ENCODE peak calls at places on chromosomes 13 and 19, in nine cellular contexts. X, W, N, J, I, G, T, E and Y are unnamed samples.

GRCh38 chr13:80695841-80696240 is 354.9 kb upstream of the SPRY2 start:
- DNase-seq in I (no peak), T (no peak), G (no peak), W (no peak), X (no peak), E (no peak), J (no peak), N (no peak), Y (no peak)

GRCh38 chr19:39845621-39846175 is 481 bp downstream of the FBL start:
- DNase-seq in G (no peak), T (no peak), I (peak; percentile 54), X (no peak), J (no peak), W (no peak), E (peak; percentile 35), N (no peak), Y (no peak)

GRCh38 chr13:78382946-78383542 is 220.3 kb downstream of the POU4F1 start:
- DNase-seq in E (no peak), G (no peak), X (no peak), W (no peak), T (no peak), N (no peak), J (peak; percentile 28), I (no peak), Y (no peak)

GRCh38 chr19:36605101-36605838 is at the start of gene ZNF382:
- DNase-seq in G (peak; percentile 63), I (peak; percentile 36), J (peak; percentile 10), W (peak; percentile 82), T (peak; percentile 86), X (peak; percentile 3), E (peak; percentile 85), N (peak; percentile 41), Y (no peak)

GRCh38 chr13:110644892-110645521 is 29.7 kb downstream of the NAXD start:
- DNase-seq in J (peak; percentile 86), N (peak; percentile 55), T (peak; percentile 42), W (peak; percentile 58), I (no peak), X (peak; percentile 71), E (peak; percentile 56), G (no peak), Y (no peak)

GRCh38 chr13:106533940-106534843 is 1.3 kb downstream of the EFNB2 start:
- DNase-seq in J (no peak), T (peak; percentile 22), N (peak; percentile 63), W (peak; percentile 60), I (no peak), X (peak; percentile 28), G (no peak), E (peak; percentile 61), Y (no peak)

GRCh38 chr19:56995298-56995697 is 124.5 kb upstream of the USP29 start:
- DNase-seq in N (no peak), G (peak; percentile 58), I (no peak), T (no peak), W (no peak), X (no peak), J (no peak), E (no peak), Y (no peak)

GRCh38 chr13:75818181-75819110 is 182.3 kb downstream of the LMO7 start:
- DNase-seq in T (no peak), X (no peak), N (no peak), E (no peak), J (no peak), W (no peak), G (no peak), I (no peak), Y (no peak)

GRCh38 chr19:28667348-28667977 is 545.5 kb downstream of the UQCRFS1 start:
- DNase-seq in G (no peak), E (no peak), I (no peak), W (no peak), X (no peak), J (no peak), N (no peak), T (no peak), Y (no peak)

GRCh38 chr19:33679696-33680095 is 57.9 kb downstream of the CHST8 start:
- DNase-seq in J (no peak), X (no peak), T (no peak), G (no peak), W (no peak), N (no peak), I (no peak), E (no peak), Y (no peak)

GRCh38 chr19:49574206-49574755 is 6.1 kb downstream of the NOSIP start:
- DNase-seq in W (no peak), N (no peak), I (no peak), E (no peak), X (no peak), G (no peak), T (no peak), J (no peak), Y (no peak)

GRCh38 chr13:66635526-66635925 is 594.6 kb downstream of the PCDH9 start:
- DNase-seq in I (peak; percentile 63), G (no peak), E (no peak), J (no peak), N (peak; percentile 93), T (no peak), W (no peak), X (peak; percentile 86), Y (peak; percentile 60)

GRCh38 chr13:48993150-48993549 is 17.4 kb downstream of the FNDC3A start:
- DNase-seq in G (no peak), N (no peak), W (no peak), X (no peak), T (no peak), J (no peak), E (no peak), I (no peak), Y (no peak)

GRCh38 chr19:14394167-14394566 is 12.9 kb downstream of the ADGRE5 start:
- DNase-seq in G (no peak), E (no peak), X (no peak), I (no peak), N (no peak), J (no peak), W (no peak), T (no peak), Y (no peak)

GRCh38 chr13:24223341-24224231 is 63.1 kb downstream of the SPATA13 start:
- DNase-seq in E (no peak), G (no peak), X (no peak), W (no peak), N (no peak), T (peak; percentile 25), J (no peak), I (no peak), Y (no peak)

GRCh38 chr19:34269968-34270621 is 15.7 kb downstream of the GARRE1 start:
- DNase-seq in N (peak; percentile 66), T (peak; percentile 71), I (peak; percentile 61), J (no peak), W (peak; percentile 52), G (peak; percentile 46), X (peak; percentile 87), E (peak; percentile 85), Y (no peak)

GRCh38 chr19:18743281-18743825 is 47.8 kb downstream of the COMP start:
- DNase-seq in T (no peak), W (no peak), N (peak; percentile 76), J (no peak), E (no peak), G (no peak), X (no peak), I (no peak), Y (no peak)

GRCh38 chr13:28955264-28955966 is 135.3 kb downstream of the MTUS2 start:
- DNase-seq in N (no peak), J (no peak), T (no peak), W (no peak), G (no peak), E (no peak), I (no peak), X (no peak), Y (no peak)

GRCh38 chr13:31101511-31102170 is 60.1 kb downstream of the HSPH1 start:
- DNase-seq in T (no peak), N (no peak), G (no peak), I (no peak), X (peak; percentile 5), W (no peak), J (no peak), E (peak; percentile 9), Y (no peak)

GRCh38 chr13:52969373-52969772 is 59.2 kb upstream of the OLFM4 start:
- DNase-seq in X (no peak), G (no peak), J (no peak), N (no peak), I (no peak), W (peak; percentile 38), E (no peak), T (no peak), Y (no peak)

GRCh38 chr19:2112516-2113320 is 16.0 kb downstream of the IZUMO4 start:
- DNase-seq in I (no peak), T (no peak), W (no peak), J (no peak), E (no peak), G (no peak), N (no peak), X (no peak), Y (no peak)

GRCh38 chr19:12974301-12975220 is 5.2 kb downstream of the DAND5 start:
- DNase-seq in E (no peak), N (no peak), W (no peak), J (peak; percentile 72), X (no peak), G (peak; percentile 35), T (no peak), I (no peak), Y (no peak)

GRCh38 chr19:29263305-29264080 is 50.5 kb upstream of the UQCRFS1 start:
- DNase-seq in W (no peak), N (peak; percentile 17), T (peak; percentile 59), J (no peak), X (peak; percentile 37), G (peak; percentile 11), I (peak; percentile 16), E (peak; percentile 42), Y (no peak)

GRCh38 chr13:105097501-105097900 is 1438.0 kb downstream of the EFNB2 start:
- DNase-seq in I (no peak), N (no peak), J (no peak), G (no peak), X (no peak), E (no peak), T (no peak), W (no peak), Y (no peak)

GRCh38 chr19:1163283-1163933 is 10.7 kb downstream of the SBNO2 start:
- DNase-seq in N (no peak), X (no peak), J (no peak), I (no peak), T (no peak), E (no peak), G (no peak), W (no peak), Y (no peak)

GRCh38 chr19:44644391-44645016 is 794 bp downstream of the PVR start:
- DNase-seq in J (no peak), X (peak; percentile 21), G (peak; percentile 34), W (no peak), T (no peak), I (peak; percentile 71), E (peak; percentile 65), N (peak; percentile 49), Y (no peak)

GRCh38 chr13:49967456-49967855 is 29.4 kb upstream of the TRIM13 start:
- DNase-seq in X (no peak), G (no peak), E (no peak), N (no peak), W (no peak), J (no peak), I (no peak), T (no peak), Y (no peak)

GRCh38 chr19:3350014-3350663 is 16.2 kb upstream of the NFIC start:
- DNase-seq in N (peak; percentile 52), E (no peak), T (no peak), X (no peak), W (no peak), I (no peak), G (peak; percentile 42), J (no peak), Y (no peak)

GRCh38 chr13:21463424-21463823 is 4.3 kb upstream of the ZDHHC20 start:
- DNase-seq in W (peak; percentile 45), E (no peak), T (no peak), I (no peak), J (no peak), G (no peak), X (no peak), N (no peak), Y (no peak)

GRCh38 chr13:44432595-44432994 is 59.0 kb downstream of the SERP2 start:
- DNase-seq in J (no peak), I (no peak), T (no peak), W (no peak), G (no peak), X (no peak), N (peak; percentile 31), E (no peak), Y (no peak)

GRCh38 chr13:37023871-37024270 is 23.3 kb downstream of the EXOSC8 start:
- DNase-seq in N (peak; percentile 70), W (no peak), J (no peak), G (no peak), E (peak; percentile 0), I (peak; percentile 13), X (peak; percentile 37), T (no peak), Y (no peak)